ENCODE peak calls at places on chromosomes 5 and 9, in six cellular contexts. Z is RPMI7951, C is kidney, K is substantia nigra, X is NCI-H1092 treated with DMSO at 0.1 percent for 48 hours, D is anterior cingulate cortex. V is an unnamed sample.

GRCh38 chr5:180367300-180367699 is 14.2 kb upstream of the GFPT2 start:
- DNase-seq in D (no peak), X (no peak), K (no peak), Z (no peak), C (no peak), V (no peak)

GRCh38 chr9:69180670-69181069 is 6.6 kb downstream of the TJP2 start:
- DNase-seq in D (no peak), Z (peak), K (no peak), X (no peak), C (no peak), V (peak)

GRCh38 chr9:99822096-99822595 is 461 bp downstream of the NR4A3 start:
- DNase-seq in D (peak), Z (peak), X (no peak), K (no peak), C (no peak), V (no peak)

GRCh38 chr5:55855509-55855908 is 4.4 kb downstream of the IL31RA start:
- DNase-seq in D (no peak), C (no peak), X (no peak), K (no peak), Z (peak), V (no peak)

GRCh38 chr9:133639613-133640012 is 3.5 kb downstream of the DBH start:
- DNase-seq in C (peak), X (no peak), D (no peak), K (no peak), Z (no peak), V (no peak)

GRCh38 chr9:96187108-96187695 is 114.8 kb downstream of the HSD17B3 start:
- DNase-seq in C (no peak), K (no peak), D (no peak), X (no peak), Z (no peak), V (no peak)

GRCh38 chr5:2797160-2797559 is 45.7 kb upstream of the IRX2 start:
- DNase-seq in Z (no peak), X (peak), D (no peak), C (no peak), K (no peak), V (no peak)

GRCh38 chr9:74960548-74960947 is 7.8 kb upstream of the C9orf40 start:
- DNase-seq in C (no peak), X (no peak), K (no peak), Z (peak), D (no peak), V (no peak)

GRCh38 chr9:127788337-127789011 is 2.6 kb downstream of the CDK9 start:
- DNase-seq in Z (no peak), D (no peak), C (no peak), X (no peak), K (no peak), V (peak)

GRCh38 chr9:89475891-89476440 is 21.9 kb downstream of the SEMA4D start:
- DNase-seq in C (no peak), D (no peak), Z (no peak), X (no peak), K (no peak), V (peak)

GRCh38 chr9:79583957-79584654 is 12.3 kb downstream of the TLE4 start:
- DNase-seq in C (no peak), D (no peak), Z (no peak), K (peak), X (no peak), V (peak)

GRCh38 chr9:75775966-75776691 is 114.3 kb upstream of the PCSK5 start:
- DNase-seq in K (no peak), D (no peak), Z (no peak), C (no peak), X (no peak), V (no peak)

GRCh38 chr5:173051746-173052145 is 4.4 kb upstream of the CREBRF start:
- DNase-seq in X (no peak), K (no peak), D (no peak), C (no peak), Z (no peak), V (no peak)

GRCh38 chr9:133715295-133715865 is 22.8 kb downstream of the SARDH start:
- DNase-seq in D (no peak), C (peak), X (no peak), Z (peak), K (no peak), V (peak)

GRCh38 chr5:1330146-1330846 is 14.6 kb downstream of the CLPTM1L start:
- DNase-seq in D (no peak), Z (peak), K (no peak), X (no peak), C (peak), V (peak)

GRCh38 chr9:112443200-112443599 is 43.4 kb upstream of the KIAA1958 start:
- DNase-seq in X (no peak), C (no peak), K (no peak), D (no peak), Z (peak), V (no peak)

GRCh38 chr5:93831449-93831848 is 90.0 kb upstream of the POU5F2 start:
- DNase-seq in D (no peak), Z (peak), X (no peak), C (no peak), K (no peak), V (no peak)

GRCh38 chr9:121700831-121701419 is 49.5 kb downstream of the DAB2IP start:
- DNase-seq in C (peak), Z (no peak), D (peak), X (no peak), K (no peak), V (no peak)

GRCh38 chr9:137390553-137391410 is 32.2 kb downstream of the EXD3 start:
- DNase-seq in D (no peak), C (no peak), Z (no peak), K (peak), X (no peak), V (no peak)

GRCh38 chr9:21817176-21817575 is 14.7 kb downstream of the MTAP start:
- DNase-seq in Z (peak), D (no peak), C (no peak), X (no peak), K (no peak), V (no peak)

GRCh38 chr5:57499262-57500050 is 16.8 kb upstream of the ACTBL2 start:
- DNase-seq in K (no peak), X (peak), D (no peak), C (no peak), Z (peak), V (no peak)

GRCh38 chr9:114499528-114499927 is 5.7 kb downstream of the WHRN start:
- DNase-seq in C (no peak), K (peak), X (peak), D (peak), Z (no peak), V (no peak)

GRCh38 chr5:135810188-135810943 is 24.1 kb upstream of the SLC25A48 start:
- DNase-seq in C (no peak), K (no peak), D (no peak), X (peak), Z (no peak), V (no peak)

GRCh38 chr9:123772374-123772773 is 157.6 kb downstream of the DENND1A start:
- DNase-seq in X (no peak), D (no peak), K (no peak), C (no peak), Z (no peak), V (no peak)

GRCh38 chr5:64742821-64743220 is 25.7 kb downstream of the SREK1IP1 start:
- DNase-seq in Z (no peak), K (no peak), X (no peak), D (no peak), C (no peak), V (no peak)

GRCh38 chr5:35129921-35130485 is 82.3 kb upstream of the AGXT2 start:
- DNase-seq in C (no peak), K (no peak), Z (peak), D (no peak), X (no peak), V (peak)

GRCh38 chr5:101929628-101930027 is 366.5 kb downstream of the SLCO4C1 start:
- DNase-seq in X (no peak), K (no peak), C (no peak), Z (no peak), D (no peak), V (no peak)

GRCh38 chr5:17129093-17129492 is 88.3 kb upstream of the BASP1 start:
- DNase-seq in Z (peak), K (no peak), X (no peak), C (no peak), D (no peak), V (no peak)

GRCh38 chr9:18610956-18611355 is 137.0 kb downstream of the ADAMTSL1 start:
- DNase-seq in Z (peak), C (no peak), K (peak), D (no peak), X (peak), V (no peak)

GRCh38 chr9:98021306-98022040 is 35.1 kb upstream of the NANS start:
- DNase-seq in Z (no peak), D (no peak), X (no peak), C (no peak), K (no peak), V (no peak)

GRCh38 chr9:134283111-134283515 is 43.1 kb upstream of the RXRA start:
- DNase-seq in Z (peak), C (no peak), X (peak), K (peak), D (peak), V (no peak)

GRCh38 chr5:63401434-63402046 is 560.7 kb downstream of the HTR1A start:
- DNase-seq in D (peak), Z (peak), X (peak), K (peak), C (no peak), V (no peak)

GRCh38 chr9:2281031-2281802 is 266.1 kb downstream of the SMARCA2 start:
- DNase-seq in K (no peak), X (no peak), Z (no peak), C (no peak), D (no peak), V (no peak)

GRCh38 chr5:132775439-132776076 is 1.5 kb downstream of the SEPTIN8 start:
- DNase-seq in D (no peak), X (no peak), Z (no peak), K (no peak), C (no peak), V (peak)

GRCh38 chr5:43104102-43104501 is 16.6 kb upstream of the ZNF131 start:
- DNase-seq in D (no peak), K (no peak), Z (peak), X (no peak), C (no peak), V (no peak)

GRCh38 chr5:149203896-149204544 is 62.7 kb downstream of the ABLIM3 start:
- DNase-seq in K (no peak), Z (peak), D (no peak), X (no peak), C (no peak), V (no peak)

GRCh38 chr5:32711693-32712462 is 757 bp downstream of the NPR3 start:
- DNase-seq in C (peak), Z (peak), X (no peak), K (no peak), D (no peak), V (no peak)

GRCh38 chr9:87181670-87182069 is 234.4 kb upstream of the GAS1 start:
- DNase-seq in Z (no peak), K (no peak), X (no peak), D (no peak), C (no peak), V (no peak)

GRCh38 chr5:11234501-11234911 is 473.5 kb upstream of the DAP start:
- DNase-seq in D (no peak), C (no peak), Z (no peak), X (no peak), K (no peak), V (no peak)

GRCh38 chr9:91848146-91848545 is 101.9 kb downstream of the ROR2 start:
- DNase-seq in Z (no peak), D (no peak), X (no peak), C (no peak), K (no peak), V (no peak)